ENCODE peak calls at places on chromosomes 13 and 19, in four cellular contexts. One of them, this sample, is unnamed.

GRCh38 chr13:47036291-47037008 is 139.6 kb upstream of the HTR2A start:
- DNase-seq in dorsolateral prefrontal cortex: no peak
- DNase-seq in SJCRH30: no peak
- DNase-seq in heart right ventricle: no peak
- DNase-seq in this sample: no peak

GRCh38 chr19:32671883-32672282 is 3.1 kb downstream of the ANKRD27 start:
- DNase-seq in SJCRH30: no peak
- DNase-seq in heart right ventricle: no peak
- DNase-seq in dorsolateral prefrontal cortex: no peak
- DNase-seq in this sample: no peak

GRCh38 chr19:10762656-10763055 is 44.8 kb downstream of the DNM2 start:
- DNase-seq in SJCRH30: no peak
- DNase-seq in dorsolateral prefrontal cortex: no peak
- DNase-seq in heart right ventricle: peak; percentile 50
- DNase-seq in this sample: no peak

GRCh38 chr19:35806597-35806996 is 6.0 kb downstream of the PRODH2 start:
- DNase-seq in SJCRH30: no peak
- DNase-seq in dorsolateral prefrontal cortex: no peak
- DNase-seq in heart right ventricle: no peak
- DNase-seq in this sample: no peak

GRCh38 chr19:57978586-57979289 is 4.4 kb upstream of the C19orf18 start:
- DNase-seq in SJCRH30: peak; percentile 29
- DNase-seq in heart right ventricle: no peak
- DNase-seq in dorsolateral prefrontal cortex: no peak
- DNase-seq in this sample: no peak

GRCh38 chr13:42255854-42256253 is 16.1 kb upstream of the AKAP11 start:
- DNase-seq in heart right ventricle: no peak
- DNase-seq in dorsolateral prefrontal cortex: no peak
- DNase-seq in SJCRH30: no peak
- DNase-seq in this sample: no peak

GRCh38 chr13:90918551-90918950 is 428.9 kb upstream of the MIR17HG start:
- DNase-seq in dorsolateral prefrontal cortex: no peak
- DNase-seq in heart right ventricle: no peak
- DNase-seq in SJCRH30: no peak
- DNase-seq in this sample: no peak

GRCh38 chr19:23698711-23699520 is 11.9 kb upstream of the ZNF675 start:
- DNase-seq in heart right ventricle: no peak
- DNase-seq in SJCRH30: peak; percentile 47
- DNase-seq in dorsolateral prefrontal cortex: no peak
- DNase-seq in this sample: no peak

GRCh38 chr13:41344358-41344757 is 33.3 kb downstream of the NAA16 start:
- DNase-seq in heart right ventricle: no peak
- DNase-seq in dorsolateral prefrontal cortex: no peak
- DNase-seq in SJCRH30: no peak
- DNase-seq in this sample: no peak

GRCh38 chr13:112670118-112670517 is 19.7 kb upstream of the ATP11A start:
- DNase-seq in dorsolateral prefrontal cortex: peak; percentile 11
- DNase-seq in SJCRH30: no peak
- DNase-seq in heart right ventricle: no peak
- DNase-seq in this sample: no peak

GRCh38 chr19:10209305-10209704 is 14.6 kb upstream of the DNMT1 start:
- DNase-seq in SJCRH30: no peak
- DNase-seq in heart right ventricle: no peak
- DNase-seq in dorsolateral prefrontal cortex: no peak
- DNase-seq in this sample: no peak

GRCh38 chr13:84455143-84455905 is 573.0 kb upstream of the SLITRK1 start:
- DNase-seq in SJCRH30: peak; percentile 3
- DNase-seq in heart right ventricle: no peak
- DNase-seq in dorsolateral prefrontal cortex: no peak
- DNase-seq in this sample: no peak

GRCh38 chr13:23844132-23844531 is 45.1 kb downstream of the MIPEP start:
- DNase-seq in SJCRH30: no peak
- DNase-seq in dorsolateral prefrontal cortex: no peak
- DNase-seq in heart right ventricle: no peak
- DNase-seq in this sample: no peak

GRCh38 chr19:38360351-38360750 is 14.0 kb upstream of the PSMD8 start:
- DNase-seq in SJCRH30: no peak
- DNase-seq in heart right ventricle: no peak
- DNase-seq in dorsolateral prefrontal cortex: no peak
- DNase-seq in this sample: no peak

GRCh38 chr13:38213307-38213706 is 136.3 kb upstream of the UFM1 start:
- DNase-seq in heart right ventricle: no peak
- DNase-seq in SJCRH30: no peak
- DNase-seq in dorsolateral prefrontal cortex: no peak
- DNase-seq in this sample: no peak

GRCh38 chr13:103656329-103656728 is 590.1 kb upstream of the SLC10A2 start:
- DNase-seq in heart right ventricle: no peak
- DNase-seq in dorsolateral prefrontal cortex: no peak
- DNase-seq in SJCRH30: no peak
- DNase-seq in this sample: no peak

GRCh38 chr13:45511310-45512147 is 46.8 kb downstream of the COG3 start:
- DNase-seq in dorsolateral prefrontal cortex: no peak
- DNase-seq in heart right ventricle: no peak
- DNase-seq in SJCRH30: peak; percentile 80
- DNase-seq in this sample: no peak

GRCh38 chr13:101447852-101448251 is 4.6 kb upstream of the ITGBL1 start:
- DNase-seq in dorsolateral prefrontal cortex: no peak
- DNase-seq in SJCRH30: no peak
- DNase-seq in heart right ventricle: no peak
- DNase-seq in this sample: no peak

GRCh38 chr13:30551194-30551593 is 66.5 kb upstream of the USPL1 start:
- DNase-seq in dorsolateral prefrontal cortex: no peak
- DNase-seq in SJCRH30: peak; percentile 54
- DNase-seq in heart right ventricle: no peak
- DNase-seq in this sample: no peak

GRCh38 chr19:15287496-15287895 is 44.8 kb downstream of the BRD4 start:
- DNase-seq in dorsolateral prefrontal cortex: no peak
- DNase-seq in heart right ventricle: no peak
- DNase-seq in SJCRH30: no peak
- DNase-seq in this sample: no peak

GRCh38 chr13:51267581-51267980 is 45.4 kb downstream of the FAM124A start:
- DNase-seq in heart right ventricle: no peak
- DNase-seq in dorsolateral prefrontal cortex: no peak
- DNase-seq in SJCRH30: no peak
- DNase-seq in this sample: no peak

GRCh38 chr19:30669329-30670010 is 297.3 kb downstream of the ZNF536 start:
- DNase-seq in dorsolateral prefrontal cortex: peak; percentile 82
- DNase-seq in SJCRH30: peak; percentile 92
- DNase-seq in heart right ventricle: peak; percentile 76
- DNase-seq in this sample: no peak

GRCh38 chr19:45396389-45397260 is 8.2 kb downstream of the PPP1R13L start:
- DNase-seq in dorsolateral prefrontal cortex: no peak
- DNase-seq in heart right ventricle: no peak
- DNase-seq in SJCRH30: no peak
- DNase-seq in this sample: no peak

GRCh38 chr13:51727634-51728274 is 76.2 kb downstream of the DHRS12 start:
- DNase-seq in SJCRH30: peak; percentile 42
- DNase-seq in dorsolateral prefrontal cortex: peak; percentile 54
- DNase-seq in heart right ventricle: no peak
- DNase-seq in this sample: no peak

GRCh38 chr19:55670280-55671053 is 4.6 kb upstream of the EPN1 start:
- DNase-seq in dorsolateral prefrontal cortex: no peak
- DNase-seq in SJCRH30: peak; percentile 35
- DNase-seq in heart right ventricle: no peak
- DNase-seq in this sample: no peak

GRCh38 chr19:55341191-55342043 is 1.7 kb downstream of the KMT5C start:
- DNase-seq in heart right ventricle: peak; percentile 68
- DNase-seq in SJCRH30: peak; percentile 83
- DNase-seq in dorsolateral prefrontal cortex: peak; percentile 52
- DNase-seq in this sample: peak; percentile 14

GRCh38 chr13:40933508-40933907 is 85.6 kb downstream of the ELF1 start:
- DNase-seq in heart right ventricle: no peak
- DNase-seq in SJCRH30: no peak
- DNase-seq in dorsolateral prefrontal cortex: no peak
- DNase-seq in this sample: no peak

GRCh38 chr13:28001049-28001448 is 12.6 kb upstream of the URAD start:
- DNase-seq in dorsolateral prefrontal cortex: no peak
- DNase-seq in SJCRH30: no peak
- DNase-seq in heart right ventricle: no peak
- DNase-seq in this sample: no peak

GRCh38 chr13:98252931-98253470 is 75.9 kb upstream of the RNF113B start:
- DNase-seq in heart right ventricle: no peak
- DNase-seq in dorsolateral prefrontal cortex: no peak
- DNase-seq in SJCRH30: no peak
- DNase-seq in this sample: no peak

GRCh38 chr13:76992548-76993001 is 694 bp downstream of the CLN5 start:
- DNase-seq in SJCRH30: peak; percentile 21
- DNase-seq in dorsolateral prefrontal cortex: peak; percentile 48
- DNase-seq in heart right ventricle: no peak
- DNase-seq in this sample: no peak

GRCh38 chr19:22446605-22447004 is 24.5 kb upstream of the ZNF98 start:
- DNase-seq in dorsolateral prefrontal cortex: no peak
- DNase-seq in heart right ventricle: no peak
- DNase-seq in SJCRH30: no peak
- DNase-seq in this sample: no peak

GRCh38 chr13:109785141-109785891 is 1.1 kb downstream of the IRS2 start:
- DNase-seq in SJCRH30: peak; percentile 51
- DNase-seq in heart right ventricle: peak; percentile 55
- DNase-seq in dorsolateral prefrontal cortex: peak; percentile 65
- DNase-seq in this sample: no peak

GRCh38 chr13:37914781-37915391 is 45.3 kb upstream of the TRPC4 start:
- DNase-seq in dorsolateral prefrontal cortex: no peak
- DNase-seq in SJCRH30: no peak
- DNase-seq in heart right ventricle: no peak
- DNase-seq in this sample: no peak

GRCh38 chr13:54633461-54633860 is 1604.8 kb downstream of the OLFM4 start:
- DNase-seq in heart right ventricle: no peak
- DNase-seq in SJCRH30: no peak
- DNase-seq in dorsolateral prefrontal cortex: no peak
- DNase-seq in this sample: peak; percentile 29

GRCh38 chr19:33435706-33436359 is 62.3 kb downstream of the CEBPG start:
- DNase-seq in dorsolateral prefrontal cortex: peak; percentile 25
- DNase-seq in SJCRH30: no peak
- DNase-seq in heart right ventricle: no peak
- DNase-seq in this sample: no peak

GRCh38 chr13:23889598-23890224 is 511 bp upstream of the MIPEP start:
- DNase-seq in heart right ventricle: no peak
- DNase-seq in SJCRH30: peak; percentile 49
- DNase-seq in dorsolateral prefrontal cortex: no peak
- DNase-seq in this sample: no peak

GRCh38 chr13:31755803-31756212 is 16.5 kb downstream of the RXFP2 start:
- DNase-seq in heart right ventricle: no peak
- DNase-seq in SJCRH30: no peak
- DNase-seq in dorsolateral prefrontal cortex: no peak
- DNase-seq in this sample: no peak

GRCh38 chr19:18423258-18424020 is 4.2 kb downstream of the SSBP4 start:
- DNase-seq in dorsolateral prefrontal cortex: peak; percentile 48
- DNase-seq in SJCRH30: no peak
- DNase-seq in heart right ventricle: no peak
- DNase-seq in this sample: no peak
- H3K27ac ChIP-seq in dorsolateral prefrontal cortex: peak overlapping the region; percentile 82
- H3K27ac ChIP-seq in SJCRH30: no peak overlapping the region
- H3K27ac ChIP-seq in heart right ventricle: peak overlapping the region; percentile 16
- H3K27ac ChIP-seq in this sample: peak overlapping the region; percentile 58

GRCh38 chr19:54136086-54136863 is 1.3 kb upstream of the CNOT3 start:
- DNase-seq in dorsolateral prefrontal cortex: peak; percentile 54
- DNase-seq in heart right ventricle: no peak
- DNase-seq in SJCRH30: no peak
- DNase-seq in this sample: no peak

GRCh38 chr19:54137913-54138776 is 583 bp downstream of the CNOT3 start:
- DNase-seq in dorsolateral prefrontal cortex: no peak
- DNase-seq in heart right ventricle: no peak
- DNase-seq in SJCRH30: no peak
- DNase-seq in this sample: no peak

GRCh38 chr19:54138777-54139256 is 1.3 kb downstream of the CNOT3 start:
- DNase-seq in dorsolateral prefrontal cortex: no peak
- DNase-seq in heart right ventricle: no peak
- DNase-seq in SJCRH30: no peak
- DNase-seq in this sample: no peak

GRCh38 chr19:54137114-54137912 is at the start of gene CNOT3:
- DNase-seq in SJCRH30: peak; percentile 100
- DNase-seq in dorsolateral prefrontal cortex: peak; percentile 100
- DNase-seq in heart right ventricle: peak; percentile 99
- DNase-seq in this sample: peak; percentile 100

GRCh38 chr19:54136864-54137113 is 773 bp upstream of the CNOT3 start:
- DNase-seq in dorsolateral prefrontal cortex: no peak
- DNase-seq in SJCRH30: no peak
- DNase-seq in heart right ventricle: no peak
- DNase-seq in this sample: no peak
- H3K27ac ChIP-seq in dorsolateral prefrontal cortex: peak overlapping the region; percentile 41
- H3K27ac ChIP-seq in SJCRH30: peak overlapping the region; percentile 21
- H3K27ac ChIP-seq in heart right ventricle: peak overlapping the region; percentile 52
- H3K27ac ChIP-seq in this sample: no peak overlapping the region

DNA sequence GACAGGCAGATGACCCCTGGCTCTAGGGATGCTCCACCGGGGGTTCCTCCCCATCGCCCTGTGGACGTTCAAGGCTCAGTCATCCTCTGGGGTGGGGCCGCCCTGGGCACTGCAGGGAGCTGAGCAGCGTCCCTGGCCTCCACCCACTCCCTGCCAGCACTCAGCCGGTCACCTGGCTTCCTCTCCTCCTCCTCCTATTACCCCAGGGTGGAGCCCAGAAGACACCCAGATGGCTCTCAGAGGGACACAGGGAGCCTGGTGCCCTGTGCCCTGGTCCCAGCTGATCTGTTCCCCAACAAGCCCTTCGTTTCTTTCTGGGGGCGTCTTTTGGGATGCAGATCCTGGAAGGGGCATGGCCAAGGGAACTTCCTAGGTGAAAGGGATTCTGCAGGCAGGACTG is 3.7 kb upstream of the MKNK2 start:
- DNase-seq in dorsolateral prefrontal cortex: no peak
- DNase-seq in heart right ventricle: no peak
- DNase-seq in SJCRH30: no peak
- DNase-seq in this sample: no peak
- H3K27ac ChIP-seq in dorsolateral prefrontal cortex: peak overlapping the region; percentile 51
- H3K27ac ChIP-seq in heart right ventricle: peak overlapping the region; percentile 87
- H3K27ac ChIP-seq in SJCRH30: no peak overlapping the region
- H3K27ac ChIP-seq in this sample: no peak overlapping the region

DNA sequence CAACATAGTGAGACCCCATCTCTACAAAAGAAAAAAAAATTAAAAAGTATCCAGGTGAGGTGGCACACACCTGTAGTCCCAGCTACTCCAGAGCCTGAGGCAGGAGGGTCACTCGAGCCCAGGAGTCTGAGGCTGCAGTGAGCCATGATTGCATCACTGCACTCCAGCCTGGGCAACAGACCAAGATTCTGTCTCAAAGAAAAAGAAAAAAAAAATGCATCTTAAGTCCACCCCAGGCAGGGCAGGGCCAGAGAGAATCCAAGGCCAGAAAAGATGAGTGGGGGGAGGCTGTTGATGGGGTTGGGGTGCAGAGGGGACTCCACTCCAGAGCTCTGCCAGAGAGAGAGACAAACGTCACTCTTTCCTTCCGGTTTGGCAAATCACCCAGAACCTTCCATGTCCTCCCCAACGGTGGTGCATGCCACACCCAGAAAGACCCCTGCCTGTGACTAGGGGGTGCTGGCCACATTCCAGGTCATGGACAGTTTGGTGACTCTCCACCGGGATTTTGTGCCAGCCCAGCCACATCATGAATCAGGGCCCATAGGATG is 431 bp downstream of the FUT3 start:
- DNase-seq in heart right ventricle: no peak
- DNase-seq in dorsolateral prefrontal cortex: no peak
- DNase-seq in SJCRH30: no peak
- DNase-seq in this sample: no peak
- H3K27ac ChIP-seq in heart right ventricle: no peak overlapping the region
- H3K27ac ChIP-seq in dorsolateral prefrontal cortex: no peak overlapping the region
- H3K27ac ChIP-seq in SJCRH30: no peak overlapping the region
- H3K27ac ChIP-seq in this sample: no peak overlapping the region